ENCODE peak calls at places on chromosomes 3 and 15, in eight cellular contexts. One of them, this sample, is unnamed.

GRCh38 chr3:24565053-24565452 is 70.4 kb upstream of the THRB start:
- DNase-seq in mucosa of descending colon: no peak
- DNase-seq in sigmoid colon: no peak
- DNase-seq in A673: no peak
- DNase-seq in Caco-2: no peak
- DNase-seq in fibroblast of pulmonary artery: no peak
- DNase-seq in pancreas: no peak
- DNase-seq in tibial artery: no peak
- DNase-seq in this sample: no peak

GRCh38 chr3:62201438-62202035 is 171.8 kb downstream of the FEZF2 start:
- DNase-seq in mucosa of descending colon: peak
- DNase-seq in sigmoid colon: no peak
- DNase-seq in A673: peak
- DNase-seq in Caco-2: peak
- DNase-seq in fibroblast of pulmonary artery: peak
- DNase-seq in pancreas: no peak
- DNase-seq in tibial artery: no peak
- DNase-seq in this sample: peak

GRCh38 chr3:118231578-118231977 is 803.1 kb downstream of the IGSF11 start:
- DNase-seq in mucosa of descending colon: no peak
- DNase-seq in sigmoid colon: no peak
- DNase-seq in A673: no peak
- DNase-seq in Caco-2: no peak
- DNase-seq in fibroblast of pulmonary artery: no peak
- DNase-seq in pancreas: no peak
- DNase-seq in tibial artery: no peak
- DNase-seq in this sample: no peak

GRCh38 chr3:138451595-138452162 is 17.3 kb downstream of the ESYT3 start:
- DNase-seq in mucosa of descending colon: no peak
- DNase-seq in sigmoid colon: no peak
- DNase-seq in A673: no peak
- DNase-seq in Caco-2: no peak
- DNase-seq in fibroblast of pulmonary artery: no peak
- DNase-seq in pancreas: no peak
- DNase-seq in tibial artery: peak
- DNase-seq in this sample: no peak

GRCh38 chr3:112446343-112446742 is 52.9 kb downstream of the BTLA start:
- DNase-seq in mucosa of descending colon: no peak
- DNase-seq in sigmoid colon: no peak
- DNase-seq in A673: peak
- DNase-seq in Caco-2: no peak
- DNase-seq in fibroblast of pulmonary artery: peak
- DNase-seq in pancreas: no peak
- DNase-seq in tibial artery: no peak
- DNase-seq in this sample: peak

GRCh38 chr15:95663156-95663831 is 667.2 kb upstream of the NR2F2 start:
- DNase-seq in mucosa of descending colon: no peak
- DNase-seq in sigmoid colon: no peak
- DNase-seq in A673: no peak
- DNase-seq in Caco-2: no peak
- DNase-seq in fibroblast of pulmonary artery: peak
- DNase-seq in pancreas: no peak
- DNase-seq in tibial artery: no peak
- DNase-seq in this sample: peak

GRCh38 chr15:77028451-77029165 is 33.7 kb downstream of the PSTPIP1 start:
- DNase-seq in mucosa of descending colon: no peak
- DNase-seq in sigmoid colon: peak
- DNase-seq in A673: no peak
- DNase-seq in Caco-2: no peak
- DNase-seq in fibroblast of pulmonary artery: no peak
- DNase-seq in pancreas: peak
- DNase-seq in tibial artery: peak
- DNase-seq in this sample: no peak

GRCh38 chr3:42829628-42830436 is 20.6 kb downstream of the ACKR2 start:
- DNase-seq in mucosa of descending colon: no peak
- DNase-seq in sigmoid colon: no peak
- DNase-seq in A673: no peak
- DNase-seq in Caco-2: no peak
- DNase-seq in fibroblast of pulmonary artery: no peak
- DNase-seq in pancreas: no peak
- DNase-seq in tibial artery: no peak
- DNase-seq in this sample: no peak

GRCh38 chr3:50226888-50227389 is 9.1 kb upstream of the GNAI2 start:
- DNase-seq in mucosa of descending colon: no peak
- DNase-seq in sigmoid colon: peak
- DNase-seq in A673: peak
- DNase-seq in Caco-2: no peak
- DNase-seq in fibroblast of pulmonary artery: peak
- DNase-seq in pancreas: no peak
- DNase-seq in tibial artery: peak
- DNase-seq in this sample: peak

GRCh38 chr3:64360261-64360660 is 135.0 kb upstream of the PRICKLE2 start:
- DNase-seq in mucosa of descending colon: no peak
- DNase-seq in sigmoid colon: no peak
- DNase-seq in A673: no peak
- DNase-seq in Caco-2: no peak
- DNase-seq in fibroblast of pulmonary artery: no peak
- DNase-seq in pancreas: no peak
- DNase-seq in tibial artery: no peak
- DNase-seq in this sample: no peak

GRCh38 chr3:34955684-34956083 is 683.6 kb upstream of the ARPP21 start:
- DNase-seq in mucosa of descending colon: no peak
- DNase-seq in sigmoid colon: no peak
- DNase-seq in A673: no peak
- DNase-seq in Caco-2: no peak
- DNase-seq in fibroblast of pulmonary artery: no peak
- DNase-seq in pancreas: no peak
- DNase-seq in tibial artery: no peak
- DNase-seq in this sample: no peak

GRCh38 chr3:14123308-14124222 is 1.1 kb downstream of the CHCHD4 start:
- DNase-seq in mucosa of descending colon: no peak
- DNase-seq in sigmoid colon: no peak
- DNase-seq in A673: no peak
- DNase-seq in Caco-2: no peak
- DNase-seq in fibroblast of pulmonary artery: no peak
- DNase-seq in pancreas: no peak
- DNase-seq in tibial artery: no peak
- DNase-seq in this sample: no peak

GRCh38 chr15:50315814-50316630 is 39.0 kb downstream of the GABPB1 start:
- DNase-seq in mucosa of descending colon: no peak
- DNase-seq in sigmoid colon: no peak
- DNase-seq in A673: peak
- DNase-seq in Caco-2: peak
- DNase-seq in fibroblast of pulmonary artery: peak
- DNase-seq in pancreas: no peak
- DNase-seq in tibial artery: no peak
- DNase-seq in this sample: peak

GRCh38 chr15:38069001-38069400 is 134.6 kb downstream of the TMCO5A start:
- DNase-seq in mucosa of descending colon: peak
- DNase-seq in sigmoid colon: no peak
- DNase-seq in A673: peak
- DNase-seq in Caco-2: peak
- DNase-seq in fibroblast of pulmonary artery: peak
- DNase-seq in pancreas: no peak
- DNase-seq in tibial artery: no peak
- DNase-seq in this sample: peak

GRCh38 chr3:89699771-89700170 is 592.4 kb downstream of the EPHA3 start:
- DNase-seq in mucosa of descending colon: peak
- DNase-seq in sigmoid colon: no peak
- DNase-seq in A673: peak
- DNase-seq in Caco-2: no peak
- DNase-seq in fibroblast of pulmonary artery: no peak
- DNase-seq in pancreas: peak
- DNase-seq in tibial artery: no peak
- DNase-seq in this sample: no peak

GRCh38 chr15:47388299-47388698 is 329.0 kb upstream of the SEMA6D start:
- DNase-seq in mucosa of descending colon: no peak
- DNase-seq in sigmoid colon: no peak
- DNase-seq in A673: no peak
- DNase-seq in Caco-2: no peak
- DNase-seq in fibroblast of pulmonary artery: no peak
- DNase-seq in pancreas: no peak
- DNase-seq in tibial artery: no peak
- DNase-seq in this sample: no peak

GRCh38 chr15:85518979-85519761 is 138.8 kb downstream of the AKAP13 start:
- DNase-seq in mucosa of descending colon: no peak
- DNase-seq in sigmoid colon: no peak
- DNase-seq in A673: no peak
- DNase-seq in Caco-2: no peak
- DNase-seq in fibroblast of pulmonary artery: no peak
- DNase-seq in pancreas: no peak
- DNase-seq in tibial artery: no peak
- DNase-seq in this sample: peak

GRCh38 chr3:7146529-7146928 is 285.6 kb downstream of the GRM7 start:
- DNase-seq in mucosa of descending colon: no peak
- DNase-seq in sigmoid colon: no peak
- DNase-seq in A673: no peak
- DNase-seq in Caco-2: no peak
- DNase-seq in fibroblast of pulmonary artery: no peak
- DNase-seq in pancreas: no peak
- DNase-seq in tibial artery: no peak
- DNase-seq in this sample: no peak

DNA sequence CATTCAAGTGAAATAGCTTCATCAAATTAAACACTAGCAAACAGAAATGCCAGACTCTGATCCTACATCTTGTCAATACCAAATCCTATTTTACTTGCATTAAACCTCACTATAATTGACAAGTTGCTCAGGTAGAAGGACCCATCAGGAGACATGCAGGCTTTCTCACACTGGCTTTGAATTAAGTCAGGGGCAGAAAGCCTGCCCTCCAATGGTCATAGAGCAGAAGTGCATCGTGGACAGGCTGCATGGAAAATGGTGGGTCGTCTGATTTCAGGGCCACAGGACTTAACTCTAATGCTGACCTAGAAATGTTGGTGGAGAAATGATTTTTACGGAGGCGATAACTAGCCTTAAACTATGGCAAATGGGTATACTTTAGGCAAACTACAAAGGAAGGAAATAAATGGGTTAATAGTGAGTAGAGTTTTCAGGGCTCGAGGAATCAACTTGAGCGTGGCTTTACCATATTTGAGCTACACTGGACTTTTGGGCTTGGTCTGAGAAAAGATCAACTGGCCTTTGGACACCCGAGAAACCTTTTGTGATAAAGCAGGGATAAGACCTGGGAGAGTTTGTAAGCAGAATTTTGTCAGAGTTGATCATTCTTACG is 283.9 kb downstream of the GRM7 start:
- DNase-seq in mucosa of descending colon: peak
- DNase-seq in sigmoid colon: no peak
- DNase-seq in A673: peak
- DNase-seq in Caco-2: peak
- DNase-seq in fibroblast of pulmonary artery: peak
- DNase-seq in pancreas: no peak
- DNase-seq in tibial artery: no peak
- DNase-seq in this sample: no peak
- TF ChIP-seq CTCF in mucosa of descending colon: peak
- TF ChIP-seq CTCF in sigmoid colon: no peak
- TF ChIP-seq CTCF in A673: peak
- TF ChIP-seq CTCF in Caco-2: peak
- TF ChIP-seq CTCF in fibroblast of pulmonary artery: peak
- TF ChIP-seq CTCF in pancreas: peak
- TF ChIP-seq CTCF in tibial artery: no peak
- TF ChIP-seq CTCF in this sample: no peak

GRCh38 chr3:152300029-152300764 is 31.5 kb downstream of the MBNL1 start:
- DNase-seq in mucosa of descending colon: no peak
- DNase-seq in sigmoid colon: no peak
- DNase-seq in A673: no peak
- DNase-seq in Caco-2: no peak
- DNase-seq in fibroblast of pulmonary artery: no peak
- DNase-seq in pancreas: no peak
- DNase-seq in tibial artery: no peak
- DNase-seq in this sample: no peak
- H3K4me3 ChIP-seq in mucosa of descending colon: no peak
- H3K4me3 ChIP-seq in sigmoid colon: peak
- H3K4me3 ChIP-seq in A673: peak
- H3K4me3 ChIP-seq in Caco-2: no peak
- H3K4me3 ChIP-seq in fibroblast of pulmonary artery: peak
- H3K4me3 ChIP-seq in pancreas: no peak
- H3K4me3 ChIP-seq in tibial artery: peak
- H3K4me3 ChIP-seq in this sample: no peak

GRCh38 chr3:43892061-43892460 is 201.3 kb downstream of the ABHD5 start:
- DNase-seq in mucosa of descending colon: no peak
- DNase-seq in sigmoid colon: no peak
- DNase-seq in A673: no peak
- DNase-seq in Caco-2: no peak
- DNase-seq in fibroblast of pulmonary artery: no peak
- DNase-seq in pancreas: no peak
- DNase-seq in tibial artery: no peak
- DNase-seq in this sample: no peak
- TF ChIP-seq CTCF in mucosa of descending colon: no peak
- TF ChIP-seq CTCF in sigmoid colon: no peak
- TF ChIP-seq CTCF in A673: no peak
- TF ChIP-seq CTCF in Caco-2: no peak
- TF ChIP-seq CTCF in fibroblast of pulmonary artery: no peak
- TF ChIP-seq CTCF in pancreas: no peak
- TF ChIP-seq CTCF in tibial artery: no peak
- TF ChIP-seq CTCF in this sample: no peak

GRCh38 chr15:62952969-62953368 is 89.6 kb upstream of the TPM1 start:
- DNase-seq in mucosa of descending colon: no peak
- DNase-seq in sigmoid colon: no peak
- DNase-seq in A673: no peak
- DNase-seq in Caco-2: no peak
- DNase-seq in fibroblast of pulmonary artery: no peak
- DNase-seq in pancreas: no peak
- DNase-seq in tibial artery: no peak
- DNase-seq in this sample: no peak
- H3K4me3 ChIP-seq in mucosa of descending colon: no peak
- H3K4me3 ChIP-seq in sigmoid colon: no peak
- H3K4me3 ChIP-seq in A673: no peak
- H3K4me3 ChIP-seq in Caco-2: no peak
- H3K4me3 ChIP-seq in fibroblast of pulmonary artery: no peak
- H3K4me3 ChIP-seq in pancreas: no peak
- H3K4me3 ChIP-seq in tibial artery: no peak
- H3K4me3 ChIP-seq in this sample: no peak

DNA sequence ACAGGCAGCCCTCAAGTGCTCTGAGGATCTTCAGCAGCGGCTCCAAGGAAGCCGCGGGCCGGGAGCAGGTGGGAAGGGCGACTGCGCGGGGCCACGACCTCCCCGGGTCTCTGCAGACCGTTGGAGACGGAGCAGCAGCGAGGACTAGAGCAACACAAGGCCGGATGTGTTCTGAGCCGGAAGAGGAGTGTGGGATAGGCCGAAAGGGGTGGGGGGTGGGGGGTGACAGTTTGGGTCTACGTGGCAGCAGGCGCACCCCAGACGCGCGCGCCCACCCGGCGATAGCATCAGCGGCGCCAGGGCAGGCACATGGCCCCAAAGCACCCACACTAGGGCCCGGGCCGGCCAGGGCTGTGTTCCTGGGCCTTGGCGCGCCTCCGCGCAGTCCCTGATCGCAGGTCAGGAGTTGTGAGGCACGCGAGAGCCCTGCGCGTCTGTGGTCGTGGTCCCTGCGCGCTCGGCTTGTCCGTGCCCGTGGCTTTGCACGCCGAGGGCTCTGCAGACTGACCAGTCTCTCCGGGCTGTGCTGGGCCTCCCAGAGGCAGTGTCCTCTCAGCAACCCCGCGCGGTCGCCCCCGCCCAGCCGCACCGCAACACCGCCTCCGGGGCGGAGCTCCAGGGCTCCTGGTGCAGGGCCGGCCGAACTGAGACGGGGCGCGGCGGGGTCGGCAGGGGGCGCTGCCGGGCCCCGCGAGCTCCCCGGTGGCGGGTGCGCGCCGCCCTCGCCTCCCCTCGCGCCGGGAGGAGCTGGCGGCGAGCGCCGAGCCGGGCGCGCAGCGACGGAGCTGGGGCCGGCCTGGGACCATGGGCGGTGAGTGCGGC is at the start of gene PXYLP1:
- DNase-seq in mucosa of descending colon: peak
- DNase-seq in sigmoid colon: peak
- DNase-seq in A673: peak
- DNase-seq in Caco-2: peak
- DNase-seq in fibroblast of pulmonary artery: peak
- DNase-seq in pancreas: peak
- DNase-seq in tibial artery: peak
- DNase-seq in this sample: peak
- TF ChIP-seq CTCF in mucosa of descending colon: peak
- TF ChIP-seq CTCF in sigmoid colon: no peak
- TF ChIP-seq CTCF in A673: peak
- TF ChIP-seq CTCF in Caco-2: peak
- TF ChIP-seq CTCF in fibroblast of pulmonary artery: peak
- TF ChIP-seq CTCF in pancreas: peak
- TF ChIP-seq CTCF in tibial artery: peak
- TF ChIP-seq CTCF in this sample: peak

This sample was measured in fibroblast of villous mesenchyme.